ENCODE peak calls at places on chromosomes 13 and 19, in five cellular contexts. One of them, this sample, is unnamed.

GRCh38 chr19:46713781-46714522 is 3.0 kb downstream of the PRKD2 start:
- DNase-seq in cardiac muscle cell: peak; percentile 44
- DNase-seq in RWPE1: peak; percentile 99
- DNase-seq in brain microvascular endothelial cell: peak; percentile 80
- DNase-seq in A549: peak; percentile 84
- DNase-seq in this sample: peak; percentile 83

GRCh38 chr19:23799321-23799720 is 40.6 kb upstream of the ZNF681 start:
- DNase-seq in RWPE1: no peak
- DNase-seq in brain microvascular endothelial cell: no peak
- DNase-seq in cardiac muscle cell: peak; percentile 9
- DNase-seq in A549: no peak
- DNase-seq in this sample: no peak

GRCh38 chr13:23865065-23865464 is 24.1 kb downstream of the MIPEP start:
- DNase-seq in A549: no peak
- DNase-seq in brain microvascular endothelial cell: no peak
- DNase-seq in cardiac muscle cell: no peak
- DNase-seq in RWPE1: no peak
- DNase-seq in this sample: no peak

GRCh38 chr13:112723771-112724170 is 33.9 kb downstream of the ATP11A start:
- DNase-seq in cardiac muscle cell: no peak
- DNase-seq in RWPE1: no peak
- DNase-seq in brain microvascular endothelial cell: no peak
- DNase-seq in A549: no peak
- DNase-seq in this sample: no peak

GRCh38 chr19:42281175-42282035 is 12.4 kb downstream of the CIC start:
- DNase-seq in cardiac muscle cell: peak; percentile 30
- DNase-seq in A549: no peak
- DNase-seq in RWPE1: peak; percentile 56
- DNase-seq in brain microvascular endothelial cell: no peak
- DNase-seq in this sample: peak; percentile 64

GRCh38 chr19:16544468-16545231 is 2.4 kb upstream of the CHERP start:
- DNase-seq in brain microvascular endothelial cell: no peak
- DNase-seq in RWPE1: no peak
- DNase-seq in cardiac muscle cell: no peak
- DNase-seq in A549: no peak
- DNase-seq in this sample: no peak

GRCh38 chr13:42567772-42568428 is 6.1 kb upstream of the TNFSF11 start:
- DNase-seq in RWPE1: no peak
- DNase-seq in brain microvascular endothelial cell: no peak
- DNase-seq in A549: no peak
- DNase-seq in cardiac muscle cell: no peak
- DNase-seq in this sample: no peak

GRCh38 chr19:36115453-36116343 is at the start of gene TBCB:
- DNase-seq in A549: peak; percentile 56
- DNase-seq in RWPE1: peak; percentile 66
- DNase-seq in cardiac muscle cell: peak; percentile 57
- DNase-seq in brain microvascular endothelial cell: peak; percentile 18
- DNase-seq in this sample: peak; percentile 42

GRCh38 chr13:65913173-65913572 is 1317.0 kb downstream of the PCDH9 start:
- DNase-seq in brain microvascular endothelial cell: peak; percentile 69
- DNase-seq in A549: no peak
- DNase-seq in cardiac muscle cell: no peak
- DNase-seq in RWPE1: peak; percentile 49
- DNase-seq in this sample: peak; percentile 90

GRCh38 chr19:55493650-55494171 is 5.5 kb downstream of the SSC5D start:
- DNase-seq in RWPE1: no peak
- DNase-seq in A549: no peak
- DNase-seq in cardiac muscle cell: no peak
- DNase-seq in brain microvascular endothelial cell: no peak
- DNase-seq in this sample: no peak

GRCh38 chr19:21751379-21751778 is 16.0 kb downstream of the ZNF100 start:
- DNase-seq in cardiac muscle cell: no peak
- DNase-seq in brain microvascular endothelial cell: peak; percentile 32
- DNase-seq in A549: no peak
- DNase-seq in RWPE1: no peak
- DNase-seq in this sample: peak; percentile 15

GRCh38 chr19:38551450-38551813 is 66.3 kb downstream of the MAP4K1 start:
- DNase-seq in brain microvascular endothelial cell: no peak
- DNase-seq in cardiac muscle cell: no peak
- DNase-seq in RWPE1: no peak
- DNase-seq in A549: no peak
- DNase-seq in this sample: no peak

GRCh38 chr13:73387318-73387717 is 328.5 kb downstream of the KLF5 start:
- DNase-seq in brain microvascular endothelial cell: no peak
- DNase-seq in A549: no peak
- DNase-seq in RWPE1: no peak
- DNase-seq in cardiac muscle cell: no peak
- DNase-seq in this sample: no peak
- TF ChIP-seq CTCF in brain microvascular endothelial cell: no peak
- TF ChIP-seq CTCF in A549: no peak
- TF ChIP-seq CTCF in RWPE1: no peak
- TF ChIP-seq CTCF in cardiac muscle cell: no peak
- TF ChIP-seq CTCF in this sample: no peak

GRCh38 chr19:19101540-19101939 is 36.7 kb downstream of the TMEM161A start:
- DNase-seq in RWPE1: no peak
- DNase-seq in cardiac muscle cell: no peak
- DNase-seq in brain microvascular endothelial cell: no peak
- DNase-seq in A549: no peak
- DNase-seq in this sample: no peak

GRCh38 chr19:19096641-19097627 is 33.1 kb downstream of the SLC25A42 start:
- DNase-seq in RWPE1: no peak
- DNase-seq in cardiac muscle cell: no peak
- DNase-seq in A549: no peak
- DNase-seq in brain microvascular endothelial cell: no peak
- DNase-seq in this sample: no peak

GRCh38 chr19:19095691-19096090 is 31.9 kb downstream of the SLC25A42 start:
- DNase-seq in A549: no peak
- DNase-seq in cardiac muscle cell: no peak
- DNase-seq in RWPE1: no peak
- DNase-seq in brain microvascular endothelial cell: no peak
- DNase-seq in this sample: no peak

GRCh38 chr19:19098703-19099632 is 35.2 kb downstream of the SLC25A42 start:
- DNase-seq in A549: no peak
- DNase-seq in cardiac muscle cell: no peak
- DNase-seq in brain microvascular endothelial cell: no peak
- DNase-seq in RWPE1: no peak
- DNase-seq in this sample: no peak

DNA sequence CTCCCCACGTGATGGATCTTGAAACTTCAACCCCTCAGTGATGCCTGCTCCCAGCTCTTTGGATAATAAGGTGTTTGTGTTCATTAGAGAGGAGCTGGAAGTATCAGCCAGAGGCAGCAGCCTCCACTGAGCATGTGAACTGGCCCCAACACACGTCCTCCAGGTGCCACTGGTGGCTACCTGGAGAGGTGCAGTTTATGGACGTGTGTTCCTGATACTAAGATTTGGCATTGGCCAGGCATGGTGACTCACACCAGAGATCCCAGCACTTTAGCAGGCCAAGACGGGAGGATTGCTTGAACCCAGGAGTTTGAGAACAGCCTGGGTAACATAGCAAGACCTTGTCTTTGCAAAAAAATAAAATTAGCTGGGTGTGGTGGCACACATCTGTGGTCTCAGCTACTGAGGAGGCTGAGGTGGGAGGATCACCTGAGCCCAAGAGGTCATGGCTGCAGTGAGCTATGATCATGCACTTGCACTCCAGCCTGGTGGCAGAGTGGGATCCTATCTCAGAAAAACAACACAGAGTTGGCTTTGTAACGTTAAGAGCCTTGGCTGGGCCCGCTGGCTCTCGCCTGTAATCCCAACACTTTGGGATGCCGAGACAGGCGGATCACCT is 34.4 kb downstream of the SLC25A42 start:
- DNase-seq in A549: no peak
- DNase-seq in cardiac muscle cell: no peak
- DNase-seq in brain microvascular endothelial cell: no peak
- DNase-seq in RWPE1: no peak
- DNase-seq in this sample: no peak
- TF ChIP-seq CTCF in A549: no peak
- TF ChIP-seq CTCF in cardiac muscle cell: no peak
- TF ChIP-seq CTCF in brain microvascular endothelial cell: no peak
- TF ChIP-seq CTCF in RWPE1: no peak
- TF ChIP-seq CTCF in this sample: no peak

DNA sequence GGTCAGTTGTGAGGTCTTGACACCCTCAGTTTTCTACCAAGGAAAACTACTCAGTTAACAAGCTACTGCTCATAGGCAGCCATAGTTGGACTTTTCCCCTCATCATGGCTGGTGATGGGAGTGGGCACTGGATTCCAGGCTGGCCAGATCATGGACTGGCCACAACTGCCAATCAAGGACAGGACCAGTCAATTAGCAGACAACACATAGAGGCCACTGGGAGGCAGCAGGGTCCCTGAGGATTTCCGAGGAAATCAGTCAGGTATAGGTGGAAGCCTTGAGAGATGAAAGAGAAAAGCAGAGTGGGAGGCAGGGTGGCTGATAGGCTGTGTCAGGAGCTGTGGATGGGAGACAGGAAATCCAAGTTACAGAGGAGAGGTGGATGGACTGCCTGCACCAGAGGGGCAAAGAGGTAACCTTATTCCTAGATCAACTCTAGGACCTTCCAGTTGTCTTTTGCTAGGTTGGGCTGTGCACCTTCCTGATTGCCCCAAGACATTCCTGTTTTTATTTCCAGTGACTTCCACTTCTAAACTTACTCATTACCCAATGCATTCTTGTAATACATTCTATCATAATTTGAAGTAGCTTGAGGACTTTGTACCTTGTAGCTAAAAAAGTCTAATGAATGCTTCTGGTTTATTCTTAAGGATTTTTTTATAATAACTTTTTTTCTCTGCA is 361.8 kb downstream of the KCNRG start:
- DNase-seq in brain microvascular endothelial cell: no peak
- DNase-seq in cardiac muscle cell: no peak
- DNase-seq in A549: no peak
- DNase-seq in RWPE1: no peak
- DNase-seq in this sample: no peak
- TF ChIP-seq CTCF in brain microvascular endothelial cell: peak; percentile 33
- TF ChIP-seq CTCF in cardiac muscle cell: no peak
- TF ChIP-seq CTCF in A549: no peak
- TF ChIP-seq CTCF in RWPE1: no peak
- TF ChIP-seq CTCF in this sample: no peak

GRCh38 chr13:41411536-41411935 is 45.8 kb upstream of the RGCC start:
- DNase-seq in A549: peak; percentile 29
- DNase-seq in RWPE1: peak; percentile 35
- DNase-seq in brain microvascular endothelial cell: peak; percentile 62
- DNase-seq in cardiac muscle cell: no peak
- DNase-seq in this sample: peak; percentile 73
- TF ChIP-seq CTCF in A549: peak; percentile 36
- TF ChIP-seq CTCF in RWPE1: no peak
- TF ChIP-seq CTCF in brain microvascular endothelial cell: peak; percentile 64
- TF ChIP-seq CTCF in cardiac muscle cell: peak; percentile 44
- TF ChIP-seq CTCF in this sample: peak; percentile 53

GRCh38 chr13:110089815-110090214 is 217.1 kb downstream of the COL4A1 start:
- DNase-seq in cardiac muscle cell: no peak
- DNase-seq in brain microvascular endothelial cell: no peak
- DNase-seq in RWPE1: peak; percentile 17
- DNase-seq in A549: no peak
- DNase-seq in this sample: no peak
- TF ChIP-seq CTCF in cardiac muscle cell: peak; percentile 31
- TF ChIP-seq CTCF in brain microvascular endothelial cell: peak; percentile 53
- TF ChIP-seq CTCF in RWPE1: peak; percentile 12
- TF ChIP-seq CTCF in A549: no peak
- TF ChIP-seq CTCF in this sample: peak; percentile 39

GRCh38 chr19:8373867-8374813 is 10.2 kb downstream of the ANGPTL4 start:
- DNase-seq in RWPE1: no peak
- DNase-seq in A549: peak; percentile 68
- DNase-seq in cardiac muscle cell: no peak
- DNase-seq in brain microvascular endothelial cell: no peak
- DNase-seq in this sample: peak; percentile 42
- TF ChIP-seq CTCF in RWPE1: no peak
- TF ChIP-seq CTCF in A549: no peak
- TF ChIP-seq CTCF in cardiac muscle cell: no peak
- TF ChIP-seq CTCF in brain microvascular endothelial cell: no peak
- TF ChIP-seq CTCF in this sample: no peak

DNA sequence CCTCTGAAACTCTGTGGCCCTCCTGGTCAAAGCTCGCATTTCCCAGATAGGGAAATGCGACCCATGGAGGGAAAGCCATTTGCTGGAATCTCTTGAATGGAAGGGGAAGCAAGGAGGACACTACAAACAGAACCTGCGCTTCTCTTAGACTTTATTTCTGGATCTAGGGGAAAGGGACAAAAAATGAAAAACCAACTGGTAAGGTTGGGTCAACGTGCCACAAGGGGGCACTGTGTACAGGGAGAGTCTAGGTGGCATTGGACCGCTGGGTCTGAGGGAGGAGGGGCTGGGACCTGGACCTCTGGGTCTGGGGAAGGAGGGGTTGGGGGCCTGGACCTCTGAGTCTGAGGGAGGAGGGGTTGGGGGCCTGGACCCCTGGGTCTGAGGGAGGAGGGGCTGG is 5.0 kb downstream of the KLK4 start:
- DNase-seq in brain microvascular endothelial cell: no peak
- DNase-seq in RWPE1: no peak
- DNase-seq in A549: peak; percentile 39
- DNase-seq in cardiac muscle cell: peak; percentile 58
- DNase-seq in this sample: no peak
- TF ChIP-seq CTCF in brain microvascular endothelial cell: peak; percentile 30
- TF ChIP-seq CTCF in RWPE1: no peak
- TF ChIP-seq CTCF in A549: peak; percentile 45
- TF ChIP-seq CTCF in cardiac muscle cell: peak; percentile 57
- TF ChIP-seq CTCF in this sample: peak; percentile 22

GRCh38 chr13:26658491-26658890 is 101.0 kb downstream of the WASF3 start:
- DNase-seq in RWPE1: no peak
- DNase-seq in brain microvascular endothelial cell: no peak
- DNase-seq in cardiac muscle cell: peak; percentile 15
- DNase-seq in A549: no peak
- DNase-seq in this sample: no peak

GRCh38 chr13:26660185-26660584 is 100.4 kb downstream of the GPR12 start:
- DNase-seq in cardiac muscle cell: no peak
- DNase-seq in RWPE1: no peak
- DNase-seq in brain microvascular endothelial cell: no peak
- DNase-seq in A549: no peak
- DNase-seq in this sample: no peak

GRCh38 chr13:26653842-26654241 is 96.4 kb downstream of the WASF3 start:
- DNase-seq in A549: no peak
- DNase-seq in cardiac muscle cell: no peak
- DNase-seq in brain microvascular endothelial cell: no peak
- DNase-seq in RWPE1: no peak
- DNase-seq in this sample: no peak

GRCh38 chr13:26658972-26659371 is 101.5 kb downstream of the WASF3 start:
- DNase-seq in brain microvascular endothelial cell: no peak
- DNase-seq in RWPE1: no peak
- DNase-seq in cardiac muscle cell: no peak
- DNase-seq in A549: no peak
- DNase-seq in this sample: no peak

GRCh38 chr13:26656919-26657318 is 99.4 kb downstream of the WASF3 start:
- DNase-seq in brain microvascular endothelial cell: peak; percentile 29
- DNase-seq in RWPE1: no peak
- DNase-seq in cardiac muscle cell: peak; percentile 31
- DNase-seq in A549: no peak
- DNase-seq in this sample: peak; percentile 43
- TF ChIP-seq CTCF in brain microvascular endothelial cell: peak; percentile 38
- TF ChIP-seq CTCF in RWPE1: no peak
- TF ChIP-seq CTCF in cardiac muscle cell: peak; percentile 36
- TF ChIP-seq CTCF in A549: no peak
- TF ChIP-seq CTCF in this sample: peak; percentile 30

This sample was measured in astrocyte of the spinal cord.